ENCODE peak calls at places on chromosome 9, in seven cellular contexts. Q, V, F, C, S, N and T are unnamed samples.

GRCh38 chr9:135087489-135087791 is at the start of gene OLFM1:
- DNase-seq in V (peak; percentile 87), F (peak; percentile 92), N (no peak), Q (peak; percentile 18), C (no peak), S (no peak), T (no peak)

GRCh38 chr9:117763314-117763713 is 59.1 kb downstream of the TLR4 start:
- DNase-seq in V (no peak), S (no peak), F (no peak), C (peak; percentile 78), Q (peak; percentile 16), N (no peak), T (no peak)

GRCh38 chr9:17063535-17064135 is 71.2 kb upstream of the CNTLN start:
- DNase-seq in C (peak; percentile 34), V (peak; percentile 37), Q (peak; percentile 55), F (peak; percentile 77), S (no peak), N (peak; percentile 49), T (peak; percentile 52)

GRCh38 chr9:69001921-69002320 is 12.0 kb downstream of the PRKACG start:
- DNase-seq in N (no peak), C (no peak), Q (no peak), F (no peak), V (no peak), S (no peak), T (no peak)

GRCh38 chr9:4299006-4299795 is 667 bp downstream of the GLIS3 start:
- DNase-seq in Q (peak; percentile 55), C (peak; percentile 33), V (peak; percentile 61), S (no peak), F (peak; percentile 75), N (no peak), T (no peak)

GRCh38 chr9:35996358-35996970 is 38.5 kb upstream of the OR2S2 start:
- DNase-seq in S (no peak), C (peak; percentile 73), F (no peak), Q (no peak), V (no peak), N (no peak), T (no peak)

GRCh38 chr9:38063363-38063707 is 5.7 kb downstream of the SHB start:
- DNase-seq in Q (no peak), V (no peak), C (no peak), N (no peak), F (no peak), S (no peak), T (no peak)

GRCh38 chr9:129014611-129015010 is 13.5 kb downstream of the SH3GLB2 start:
- DNase-seq in F (no peak), V (no peak), Q (no peak), N (no peak), S (no peak), C (no peak), T (no peak)

GRCh38 chr9:4579011-4579410 is 83.1 kb upstream of the PLPP6 start:
- DNase-seq in Q (no peak), N (peak; percentile 62), C (no peak), F (no peak), S (no peak), V (no peak), T (no peak)

GRCh38 chr9:35510745-35511428 is 21.0 kb downstream of the RUSC2 start:
- DNase-seq in F (no peak), Q (peak; percentile 91), C (peak; percentile 98), S (no peak), V (no peak), N (no peak), T (no peak)